ENCODE peak calls at places on chromosomes 2 and 18, in six cellular contexts. R is activated B cell treated with CpG ODN at 0.5 μM for 24 hours; U is activated T-cell treated with anti-CD3 and anti-CD28 coated beads for 1 hour; V is foreskin keratinocyte; Q is stimulated activated naive CD8-positive, alpha-beta T cell treated with anti-CD3 and anti-CD28 coated beads, Interleukin-15, amount 100 ng/mL, for 72 hours; Y is stimulated activated CD8-positive, alpha-beta memory T cell treated with anti-CD3 and anti-CD28 coated beads, Interleukin-2, amount 100 ng/mL, for 48 hours. D is an unnamed sample.

GRCh38 chr2:86029873-86030272 is 75.8 kb downstream of the POLR1A start:
- DNase-seq in R (no peak), U (no peak), V (no peak), Q (no peak), Y (no peak), D (no peak)

GRCh38 chr2:104412384-104412783 is 441.5 kb upstream of the POU3F3 start:
- DNase-seq in R (no peak), U (no peak), V (no peak), Q (peak), Y (no peak), D (peak)

GRCh38 chr2:218291934-218292699 is at the start of gene TMBIM1:
- DNase-seq in R (peak), U (peak), V (no peak), Q (peak), Y (peak), D (peak)

GRCh38 chr2:36246320-36246990 is 109.1 kb upstream of the CRIM1 start:
- DNase-seq in R (no peak), U (no peak), V (peak), Q (no peak), Y (no peak), D (peak)

GRCh38 chr18:36331541-36331971 is 34.0 kb downstream of the FHOD3 start:
- DNase-seq in R (no peak), U (no peak), V (no peak), Q (no peak), Y (no peak), D (no peak)

GRCh38 chr2:130728007-130728454 is 839 bp upstream of the GPR148 start:
- DNase-seq in R (no peak), U (no peak), V (no peak), Q (peak), Y (peak), D (peak)

GRCh38 chr2:114083717-114084387 is 194.0 kb downstream of the ACTR3 start:
- DNase-seq in R (no peak), U (no peak), V (no peak), Q (no peak), Y (no peak), D (no peak)

GRCh38 chr2:36780231-36780808 is 83.8 kb downstream of the VIT start:
- DNase-seq in R (no peak), U (no peak), V (peak), Q (peak), Y (no peak), D (peak)

GRCh38 chr2:69615078-69615630 is 28.4 kb downstream of the AAK1 start:
- DNase-seq in R (no peak), U (no peak), V (peak), Q (no peak), Y (no peak), D (no peak)

GRCh38 chr2:239814136-239814916 is 210.8 kb downstream of the NDUFA10 start:
- DNase-seq in R (no peak), U (no peak), V (no peak), Q (no peak), Y (no peak), D (no peak)

GRCh38 chr2:227871375-227871788 is at the start of gene DAW1:
- DNase-seq in R (peak), U (no peak), V (peak), Q (peak), Y (peak), D (no peak)

GRCh38 chr2:112032615-112033457 is 22.2 kb upstream of the TMEM87B start:
- DNase-seq in R (no peak), U (no peak), V (peak), Q (no peak), Y (no peak), D (peak)

GRCh38 chr2:110638976-110639695 is 38.7 kb downstream of the BUB1 start:
- DNase-seq in R (no peak), U (no peak), V (no peak), Q (no peak), Y (no peak), D (no peak)

GRCh38 chr18:79615091-79615490 is 64.5 kb upstream of the CTDP1 start:
- DNase-seq in R (peak), U (no peak), V (no peak), Q (no peak), Y (no peak), D (no peak)

GRCh38 chr2:106004854-106005253 is 189.2 kb downstream of the UXS1 start:
- DNase-seq in R (no peak), U (no peak), V (no peak), Q (no peak), Y (no peak), D (peak)

GRCh38 chr18:23626451-23627279 is 36.0 kb downstream of the ANKRD29 start:
- DNase-seq in R (no peak), U (no peak), V (peak), Q (no peak), Y (no peak), D (peak)

GRCh38 chr2:58973831-58974281 is 732.7 kb upstream of the FANCL start:
- DNase-seq in R (no peak), U (no peak), V (peak), Q (no peak), Y (no peak), D (no peak)

GRCh38 chr2:121974919-121975654 is 219.6 kb downstream of the TSN start:
- DNase-seq in R (peak), U (peak), V (peak), Q (peak), Y (peak), D (peak)

GRCh38 chr2:235070063-235070706 is 118.4 kb downstream of the SH3BP4 start:
- DNase-seq in R (no peak), U (no peak), V (peak), Q (no peak), Y (no peak), D (no peak)

GRCh38 chr2:98134138-98134537 is 47.2 kb downstream of the VWA3B start:
- DNase-seq in R (peak), U (no peak), V (no peak), Q (peak), Y (peak), D (peak)

GRCh38 chr2:10835052-10835970 is 22.7 kb upstream of the PDIA6 start:
- DNase-seq in R (peak), U (peak), V (no peak), Q (peak), Y (peak), D (peak)

GRCh38 chr2:141384676-141385075 is 746.1 kb downstream of the LRP1B start:
- DNase-seq in R (no peak), U (no peak), V (peak), Q (no peak), Y (no peak), D (no peak)

GRCh38 chr2:25831744-25832449 is 46.4 kb downstream of the ASXL2 start:
- DNase-seq in R (no peak), U (no peak), V (no peak), Q (no peak), Y (no peak), D (peak)

GRCh38 chr18:9417081-9417841 is 58.1 kb upstream of the RALBP1 start:
- DNase-seq in R (no peak), U (no peak), V (peak), Q (no peak), Y (no peak), D (no peak)

GRCh38 chr2:101114815-101115214 is 36.4 kb downstream of the TBC1D8 start:
- DNase-seq in R (no peak), U (no peak), V (no peak), Q (no peak), Y (no peak), D (peak)